ENCODE peak calls at places on chromosomes 7 and 10, in four cellular contexts. One of them, this sample, is unnamed.

GRCh38 chr10:112490543-112490942 is 43.5 kb downstream of the VTI1A start:
- DNase-seq in smooth muscle cell of the brain vasculature: no peak
- DNase-seq in frontal cortex: no peak
- DNase-seq in NCI-H2029: peak
- DNase-seq in this sample: no peak

GRCh38 chr7:73742338-73742752 is 3.7 kb upstream of the ABHD11 start:
- DNase-seq in NCI-H2029: peak
- DNase-seq in smooth muscle cell of the brain vasculature: no peak
- DNase-seq in frontal cortex: no peak
- DNase-seq in this sample: no peak

GRCh38 chr7:20083781-20084180 is 133.4 kb downstream of the MACC1 start:
- DNase-seq in smooth muscle cell of the brain vasculature: no peak
- DNase-seq in frontal cortex: no peak
- DNase-seq in NCI-H2029: no peak
- DNase-seq in this sample: no peak

GRCh38 chr10:95242581-95243317 is 48.1 kb downstream of the PDLIM1 start:
- DNase-seq in smooth muscle cell of the brain vasculature: no peak
- DNase-seq in NCI-H2029: peak
- DNase-seq in frontal cortex: peak
- DNase-seq in this sample: no peak

GRCh38 chr10:89342219-89342966 is 14.6 kb downstream of the IFIT3 start:
- DNase-seq in smooth muscle cell of the brain vasculature: peak
- DNase-seq in frontal cortex: no peak
- DNase-seq in NCI-H2029: no peak
- DNase-seq in this sample: peak

GRCh38 chr10:98608417-98608816 is 161.7 kb upstream of the HPS1 start:
- DNase-seq in frontal cortex: no peak
- DNase-seq in NCI-H2029: no peak
- DNase-seq in smooth muscle cell of the brain vasculature: no peak
- DNase-seq in this sample: peak

GRCh38 chr7:118219157-118219512 is 5.4 kb upstream of the ANKRD7 start:
- DNase-seq in NCI-H2029: no peak
- DNase-seq in smooth muscle cell of the brain vasculature: no peak
- DNase-seq in frontal cortex: no peak
- DNase-seq in this sample: no peak

GRCh38 chr10:77391605-77392235 is 245.9 kb downstream of the KCNMA1 start:
- DNase-seq in frontal cortex: no peak
- DNase-seq in smooth muscle cell of the brain vasculature: no peak
- DNase-seq in NCI-H2029: peak
- DNase-seq in this sample: no peak

GRCh38 chr10:25451401-25451800 is 276.6 kb downstream of the GPR158 start:
- DNase-seq in frontal cortex: no peak
- DNase-seq in smooth muscle cell of the brain vasculature: no peak
- DNase-seq in NCI-H2029: no peak
- DNase-seq in this sample: no peak

GRCh38 chr10:42875388-42875755 is 92.8 kb downstream of the BMS1 start:
- DNase-seq in frontal cortex: no peak
- DNase-seq in smooth muscle cell of the brain vasculature: no peak
- DNase-seq in NCI-H2029: no peak
- DNase-seq in this sample: no peak

GRCh38 chr10:100895896-100896295 is 16.9 kb upstream of the SLF2 start:
- DNase-seq in frontal cortex: no peak
- DNase-seq in smooth muscle cell of the brain vasculature: no peak
- DNase-seq in NCI-H2029: no peak
- DNase-seq in this sample: no peak

GRCh38 chr10:75191821-75192568 is 18.6 kb upstream of the VDAC2 start:
- DNase-seq in smooth muscle cell of the brain vasculature: no peak
- DNase-seq in NCI-H2029: no peak
- DNase-seq in frontal cortex: no peak
- DNase-seq in this sample: peak

GRCh38 chr10:34734918-34735317 is 80.2 kb downstream of the PARD3 start:
- DNase-seq in smooth muscle cell of the brain vasculature: no peak
- DNase-seq in frontal cortex: no peak
- DNase-seq in NCI-H2029: no peak
- DNase-seq in this sample: no peak

GRCh38 chr10:13201132-13201531 is 33.0 kb downstream of the UCMA start:
- DNase-seq in smooth muscle cell of the brain vasculature: no peak
- DNase-seq in NCI-H2029: no peak
- DNase-seq in frontal cortex: no peak
- DNase-seq in this sample: no peak

GRCh38 chr7:157895520-157896375 is 558.9 kb downstream of the DNAJB6 start:
- DNase-seq in frontal cortex: no peak
- DNase-seq in smooth muscle cell of the brain vasculature: no peak
- DNase-seq in NCI-H2029: no peak
- DNase-seq in this sample: no peak

GRCh38 chr10:62230344-62231138 is 38.1 kb downstream of the RTKN2 start:
- DNase-seq in smooth muscle cell of the brain vasculature: no peak
- DNase-seq in frontal cortex: no peak
- DNase-seq in NCI-H2029: no peak
- DNase-seq in this sample: no peak

GRCh38 chr10:105468769-105469168 is 827.7 kb downstream of the SORCS3 start:
- DNase-seq in frontal cortex: no peak
- DNase-seq in NCI-H2029: no peak
- DNase-seq in smooth muscle cell of the brain vasculature: no peak
- DNase-seq in this sample: no peak

GRCh38 chr10:121284952-121285351 is 313.3 kb downstream of the FGFR2 start:
- DNase-seq in frontal cortex: no peak
- DNase-seq in smooth muscle cell of the brain vasculature: no peak
- DNase-seq in NCI-H2029: no peak
- DNase-seq in this sample: peak

GRCh38 chr7:128121731-128122576 is 90.7 kb upstream of the LRRC4 start:
- DNase-seq in NCI-H2029: no peak
- DNase-seq in smooth muscle cell of the brain vasculature: no peak
- DNase-seq in frontal cortex: no peak
- DNase-seq in this sample: no peak

GRCh38 chr7:48298779-48299178 is 127.5 kb downstream of the ABCA13 start:
- DNase-seq in NCI-H2029: no peak
- DNase-seq in smooth muscle cell of the brain vasculature: no peak
- DNase-seq in frontal cortex: no peak
- DNase-seq in this sample: no peak

GRCh38 chr7:15685358-15686181 is 913 bp downstream of the MEOX2 start:
- DNase-seq in NCI-H2029: peak
- DNase-seq in frontal cortex: no peak
- DNase-seq in smooth muscle cell of the brain vasculature: no peak
- DNase-seq in this sample: no peak

GRCh38 chr10:115818015-115818414 is 455.0 kb downstream of the GFRA1 start:
- DNase-seq in NCI-H2029: no peak
- DNase-seq in smooth muscle cell of the brain vasculature: no peak
- DNase-seq in frontal cortex: no peak
- DNase-seq in this sample: no peak

GRCh38 chr7:50677279-50677996 is 105.3 kb downstream of the GRB10 start:
- DNase-seq in frontal cortex: no peak
- DNase-seq in smooth muscle cell of the brain vasculature: no peak
- DNase-seq in NCI-H2029: no peak
- DNase-seq in this sample: no peak

GRCh38 chr10:21634599-21635365 is 100.8 kb downstream of the MLLT10 start:
- DNase-seq in frontal cortex: no peak
- DNase-seq in smooth muscle cell of the brain vasculature: no peak
- DNase-seq in NCI-H2029: no peak
- DNase-seq in this sample: peak

This sample was measured in LNCaP clone FGC.